ENCODE peak calls at places on chromosomes 5 and 9, in four cellular contexts. One of them, this sample, is unnamed.

GRCh38 chr9:132319421-132320110 is 35.2 kb downstream of the SETX start:
- DNase-seq in left colon: no peak
- DNase-seq in T follicular helper cell: no peak
- DNase-seq in MM.1S: no peak
- DNase-seq in this sample: no peak

GRCh38 chr5:1732238-1732880 is 67.3 kb downstream of the MRPL36 start:
- DNase-seq in left colon: no peak
- DNase-seq in T follicular helper cell: no peak
- DNase-seq in MM.1S: no peak
- DNase-seq in this sample: no peak

GRCh38 chr9:91197232-91198181 is 164.2 kb downstream of the AUH start:
- DNase-seq in left colon: peak; percentile 92
- DNase-seq in MM.1S: no peak
- DNase-seq in T follicular helper cell: no peak
- DNase-seq in this sample: no peak

GRCh38 chr5:177232358-177232757 is 71.2 kb downstream of the RAB24 start:
- DNase-seq in T follicular helper cell: no peak
- DNase-seq in left colon: no peak
- DNase-seq in MM.1S: no peak
- DNase-seq in this sample: no peak

GRCh38 chr5:12947379-12947778 is 997.1 kb downstream of the DNAH5 start:
- DNase-seq in MM.1S: no peak
- DNase-seq in T follicular helper cell: no peak
- DNase-seq in left colon: no peak
- DNase-seq in this sample: no peak

GRCh38 chr9:35629597-35629996 is 11.4 kb upstream of the CD72 start:
- DNase-seq in T follicular helper cell: no peak
- DNase-seq in MM.1S: no peak
- DNase-seq in left colon: no peak
- DNase-seq in this sample: no peak

GRCh38 chr5:111478898-111479297 is 33.4 kb downstream of the STARD4 start:
- DNase-seq in T follicular helper cell: no peak
- DNase-seq in left colon: no peak
- DNase-seq in MM.1S: no peak
- DNase-seq in this sample: no peak

GRCh38 chr5:71623221-71623794 is 36.2 kb downstream of the MCCC2 start:
- DNase-seq in T follicular helper cell: no peak
- DNase-seq in MM.1S: no peak
- DNase-seq in left colon: no peak
- DNase-seq in this sample: no peak

GRCh38 chr9:113395000-113395861 is 5.9 kb downstream of the ALAD start:
- DNase-seq in T follicular helper cell: no peak
- DNase-seq in left colon: peak; percentile 24
- DNase-seq in MM.1S: no peak
- DNase-seq in this sample: no peak